ENCODE peak calls at places on chromosomes 6 and 20, in six cellular contexts. One of them, this sample, is unnamed.

GRCh38 chr6:134821914-134822862 is 127.7 kb downstream of the ALDH8A1 start:
- DNase-seq in H9: no peak
- DNase-seq in H1: no peak
- DNase-seq in mesenchymal stem cell: peak; percentile 40
- DNase-seq in IMR-90: peak; percentile 54
- DNase-seq in trophoblast cell: no peak
- DNase-seq in this sample: no peak

GRCh38 chr20:38073307-38074010 is 39.9 kb downstream of the RPRD1B start:
- DNase-seq in H9: peak; percentile 36
- DNase-seq in H1: no peak
- DNase-seq in mesenchymal stem cell: peak; percentile 70
- DNase-seq in IMR-90: peak; percentile 98
- DNase-seq in trophoblast cell: peak; percentile 86
- DNase-seq in this sample: peak; percentile 63

GRCh38 chr6:169972736-169973135 is 221.3 kb downstream of the ERMARD start:
- DNase-seq in H9: peak; percentile 19
- DNase-seq in H1: no peak
- DNase-seq in mesenchymal stem cell: no peak
- DNase-seq in IMR-90: no peak
- DNase-seq in trophoblast cell: no peak
- DNase-seq in this sample: no peak

GRCh38 chr20:23157741-23158140 is 71.6 kb upstream of the CD93 start:
- DNase-seq in H9: peak; percentile 14
- DNase-seq in H1: no peak
- DNase-seq in mesenchymal stem cell: peak; percentile 62
- DNase-seq in IMR-90: no peak
- DNase-seq in trophoblast cell: peak; percentile 74
- DNase-seq in this sample: no peak

GRCh38 chr20:56624786-56625681 is 4.1 kb upstream of the TFAP2C start:
- DNase-seq in H9: peak; percentile 74
- DNase-seq in H1: no peak
- DNase-seq in mesenchymal stem cell: peak; percentile 1
- DNase-seq in IMR-90: no peak
- DNase-seq in trophoblast cell: no peak
- DNase-seq in this sample: no peak

GRCh38 chr6:26195924-26196845 is 109.0 kb downstream of the HFE start:
- DNase-seq in H9: no peak
- DNase-seq in H1: no peak
- DNase-seq in mesenchymal stem cell: peak; percentile 48
- DNase-seq in IMR-90: peak; percentile 23
- DNase-seq in trophoblast cell: no peak
- DNase-seq in this sample: no peak

GRCh38 chr6:149060985-149061760 is 256.3 kb upstream of the TAB2 start:
- DNase-seq in H9: no peak
- DNase-seq in H1: no peak
- DNase-seq in mesenchymal stem cell: peak; percentile 87
- DNase-seq in IMR-90: peak; percentile 70
- DNase-seq in trophoblast cell: no peak
- DNase-seq in this sample: no peak

GRCh38 chr6:52566853-52567279 is 10.0 kb downstream of the TRAM2 start:
- DNase-seq in H9: no peak
- DNase-seq in H1: no peak
- DNase-seq in mesenchymal stem cell: peak; percentile 99
- DNase-seq in IMR-90: peak; percentile 99
- DNase-seq in trophoblast cell: peak; percentile 98
- DNase-seq in this sample: no peak

GRCh38 chr20:57274299-57274698 is 7.9 kb upstream of the BMP7 start:
- DNase-seq in H9: no peak
- DNase-seq in H1: no peak
- DNase-seq in mesenchymal stem cell: no peak
- DNase-seq in IMR-90: no peak
- DNase-seq in trophoblast cell: no peak
- DNase-seq in this sample: no peak

GRCh38 chr6:108744996-108745395 is 103.2 kb upstream of the ARMC2 start:
- DNase-seq in H9: no peak
- DNase-seq in H1: no peak
- DNase-seq in mesenchymal stem cell: no peak
- DNase-seq in IMR-90: no peak
- DNase-seq in trophoblast cell: no peak
- DNase-seq in this sample: no peak

GRCh38 chr20:17662333-17663039 is 19.6 kb downstream of the RRBP1 start:
- DNase-seq in H9: no peak
- DNase-seq in H1: no peak
- DNase-seq in mesenchymal stem cell: peak; percentile 96
- DNase-seq in IMR-90: peak; percentile 48
- DNase-seq in trophoblast cell: peak; percentile 52
- DNase-seq in this sample: no peak

GRCh38 chr20:37259865-37260264 is 1.7 kb downstream of the GHRH start:
- DNase-seq in H9: no peak
- DNase-seq in H1: no peak
- DNase-seq in mesenchymal stem cell: no peak
- DNase-seq in IMR-90: no peak
- DNase-seq in trophoblast cell: no peak
- DNase-seq in this sample: no peak

GRCh38 chr20:43975096-43975768 is 60.6 kb downstream of the TOX2 start:
- DNase-seq in H9: no peak
- DNase-seq in H1: no peak
- DNase-seq in mesenchymal stem cell: peak; percentile 60
- DNase-seq in IMR-90: peak; percentile 93
- DNase-seq in trophoblast cell: no peak
- DNase-seq in this sample: no peak

GRCh38 chr20:31711416-31712111 is 11.1 kb downstream of the BCL2L1 start:
- DNase-seq in H9: no peak
- DNase-seq in H1: no peak
- DNase-seq in mesenchymal stem cell: no peak
- DNase-seq in IMR-90: no peak
- DNase-seq in trophoblast cell: no peak
- DNase-seq in this sample: no peak

GRCh38 chr6:143589162-143589561 is 77.6 kb upstream of the FUCA2 start:
- DNase-seq in H9: no peak
- DNase-seq in H1: no peak
- DNase-seq in mesenchymal stem cell: no peak
- DNase-seq in IMR-90: no peak
- DNase-seq in trophoblast cell: no peak
- DNase-seq in this sample: no peak

GRCh38 chr6:85593438-85594196 is at the start of gene SNX14:
- DNase-seq in H9: peak; percentile 82
- DNase-seq in H1: peak; percentile 50
- DNase-seq in mesenchymal stem cell: peak; percentile 97
- DNase-seq in IMR-90: peak; percentile 94
- DNase-seq in trophoblast cell: peak; percentile 97
- DNase-seq in this sample: peak; percentile 77

GRCh38 chr6:44201638-44202303 is 15.0 kb upstream of the MYMX start:
- DNase-seq in H9: no peak
- DNase-seq in H1: no peak
- DNase-seq in mesenchymal stem cell: no peak
- DNase-seq in IMR-90: no peak
- DNase-seq in trophoblast cell: peak; percentile 42
- DNase-seq in this sample: no peak

GRCh38 chr6:33949877-33950831 is 146.4 kb upstream of the MLN start:
- DNase-seq in H9: no peak
- DNase-seq in H1: no peak
- DNase-seq in mesenchymal stem cell: no peak
- DNase-seq in IMR-90: no peak
- DNase-seq in trophoblast cell: peak; percentile 67
- DNase-seq in this sample: no peak

GRCh38 chr20:7291946-7292345 is 524.5 kb downstream of the BMP2 start:
- DNase-seq in H9: no peak
- DNase-seq in H1: no peak
- DNase-seq in mesenchymal stem cell: no peak
- DNase-seq in IMR-90: no peak
- DNase-seq in trophoblast cell: no peak
- DNase-seq in this sample: no peak

GRCh38 chr6:2109796-2110195 is 135.6 kb downstream of the GMDS start:
- DNase-seq in H9: no peak
- DNase-seq in H1: no peak
- DNase-seq in mesenchymal stem cell: no peak
- DNase-seq in IMR-90: no peak
- DNase-seq in trophoblast cell: no peak
- DNase-seq in this sample: no peak

GRCh38 chr6:11769816-11770545 is 8.6 kb downstream of the ADTRP start:
- DNase-seq in H9: peak; percentile 67
- DNase-seq in H1: no peak
- DNase-seq in mesenchymal stem cell: no peak
- DNase-seq in IMR-90: no peak
- DNase-seq in trophoblast cell: peak; percentile 73
- DNase-seq in this sample: no peak

GRCh38 chr6:44004625-44005506 is 122.4 kb downstream of the MRPL14 start:
- DNase-seq in H9: no peak
- DNase-seq in H1: no peak
- DNase-seq in mesenchymal stem cell: peak; percentile 48
- DNase-seq in IMR-90: peak; percentile 33
- DNase-seq in trophoblast cell: no peak
- DNase-seq in this sample: no peak

GRCh38 chr20:63124092-63124781 is 91.7 kb downstream of the YTHDF1 start:
- DNase-seq in H9: peak; percentile 21
- DNase-seq in H1: no peak
- DNase-seq in mesenchymal stem cell: no peak
- DNase-seq in IMR-90: peak; percentile 62
- DNase-seq in trophoblast cell: no peak
- DNase-seq in this sample: no peak

GRCh38 chr6:3210024-3210610 is 17.3 kb downstream of the TUBB2B start:
- DNase-seq in H9: no peak
- DNase-seq in H1: no peak
- DNase-seq in mesenchymal stem cell: no peak
- DNase-seq in IMR-90: peak; percentile 33
- DNase-seq in trophoblast cell: no peak
- DNase-seq in this sample: no peak
- H3K4me1 ChIP-seq in H9: peaks cover 5% of the 10 kb centered on the region
- H3K4me1 ChIP-seq in H1: peaks cover 4% of the 10 kb centered on the region
- H3K4me1 ChIP-seq in mesenchymal stem cell: peaks cover 6% of the 10 kb centered on the region
- H3K4me1 ChIP-seq in IMR-90: peaks cover 20% of the 10 kb centered on the region
- H3K4me1 ChIP-seq in trophoblast cell: peaks cover 17% of the 10 kb centered on the region
- H3K4me1 ChIP-seq in this sample: peaks cover 14% of the 10 kb centered on the region

GRCh38 chr20:20549699-20550098 is 162.7 kb downstream of the RALGAPA2 start:
- DNase-seq in H9: no peak
- DNase-seq in H1: no peak
- DNase-seq in mesenchymal stem cell: peak; percentile 77
- DNase-seq in IMR-90: peak; percentile 73
- DNase-seq in trophoblast cell: peak; percentile 94
- DNase-seq in this sample: no peak

GRCh38 chr20:20552076-20552475 is 160.4 kb downstream of the RALGAPA2 start:
- DNase-seq in H9: no peak
- DNase-seq in H1: no peak
- DNase-seq in mesenchymal stem cell: no peak
- DNase-seq in IMR-90: no peak
- DNase-seq in trophoblast cell: no peak
- DNase-seq in this sample: no peak

GRCh38 chr20:20549267-20549612 is 163.2 kb downstream of the RALGAPA2 start:
- DNase-seq in H9: no peak
- DNase-seq in H1: no peak
- DNase-seq in mesenchymal stem cell: no peak
- DNase-seq in IMR-90: no peak
- DNase-seq in trophoblast cell: peak; percentile 59
- DNase-seq in this sample: no peak

GRCh38 chr20:20553534-20553933 is 158.9 kb downstream of the RALGAPA2 start:
- DNase-seq in H9: no peak
- DNase-seq in H1: no peak
- DNase-seq in mesenchymal stem cell: no peak
- DNase-seq in IMR-90: no peak
- DNase-seq in trophoblast cell: no peak
- DNase-seq in this sample: no peak

DNA sequence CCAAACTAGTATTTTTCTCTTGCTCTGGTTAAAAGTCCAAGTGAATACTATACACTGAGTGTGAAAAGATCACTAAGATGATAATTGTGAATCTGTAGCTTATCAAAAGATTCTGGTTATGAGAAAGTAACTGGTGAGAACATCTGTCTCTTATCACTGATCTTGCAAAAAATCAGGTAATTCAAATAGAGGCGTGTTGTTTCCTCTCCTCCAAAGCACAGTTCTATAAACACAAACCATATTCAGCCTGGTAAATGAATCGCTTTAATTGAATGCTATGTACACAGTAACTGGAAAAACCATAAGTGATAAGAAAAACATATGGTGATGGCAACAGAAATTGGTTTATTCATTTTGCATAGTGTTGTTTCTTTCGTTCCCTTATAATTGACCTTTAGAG is 161.0 kb downstream of the RALGAPA2 start:
- DNase-seq in H9: no peak
- DNase-seq in H1: no peak
- DNase-seq in mesenchymal stem cell: no peak
- DNase-seq in IMR-90: no peak
- DNase-seq in trophoblast cell: no peak
- DNase-seq in this sample: no peak
- H4K91ac ChIP-seq in H9: no peak overlapping the region
- H4K91ac ChIP-seq in H1: no peak overlapping the region
- H4K91ac ChIP-seq in mesenchymal stem cell: no peak overlapping the region
- H4K91ac ChIP-seq in IMR-90: no peak overlapping the region
- H4K91ac ChIP-seq in trophoblast cell: no peak overlapping the region
- H4K91ac ChIP-seq in this sample: no peak overlapping the region

GRCh38 chr20:49548371-49548947 is 19.5 kb downstream of the PTGIS start:
- DNase-seq in H9: no peak
- DNase-seq in H1: no peak
- DNase-seq in mesenchymal stem cell: no peak
- DNase-seq in IMR-90: no peak
- DNase-seq in trophoblast cell: no peak
- DNase-seq in this sample: no peak
- H3K4me1 ChIP-seq in H9: no peaks in the 10 kb centered on the region
- H3K4me1 ChIP-seq in H1: no peaks in the 10 kb centered on the region
- H3K4me1 ChIP-seq in mesenchymal stem cell: no peaks in the 10 kb centered on the region
- H3K4me1 ChIP-seq in IMR-90: no peaks in the 10 kb centered on the region
- H3K4me1 ChIP-seq in trophoblast cell: peaks cover 13% of the 10 kb centered on the region
- H3K4me1 ChIP-seq in this sample: no peaks in the 10 kb centered on the region

DNA sequence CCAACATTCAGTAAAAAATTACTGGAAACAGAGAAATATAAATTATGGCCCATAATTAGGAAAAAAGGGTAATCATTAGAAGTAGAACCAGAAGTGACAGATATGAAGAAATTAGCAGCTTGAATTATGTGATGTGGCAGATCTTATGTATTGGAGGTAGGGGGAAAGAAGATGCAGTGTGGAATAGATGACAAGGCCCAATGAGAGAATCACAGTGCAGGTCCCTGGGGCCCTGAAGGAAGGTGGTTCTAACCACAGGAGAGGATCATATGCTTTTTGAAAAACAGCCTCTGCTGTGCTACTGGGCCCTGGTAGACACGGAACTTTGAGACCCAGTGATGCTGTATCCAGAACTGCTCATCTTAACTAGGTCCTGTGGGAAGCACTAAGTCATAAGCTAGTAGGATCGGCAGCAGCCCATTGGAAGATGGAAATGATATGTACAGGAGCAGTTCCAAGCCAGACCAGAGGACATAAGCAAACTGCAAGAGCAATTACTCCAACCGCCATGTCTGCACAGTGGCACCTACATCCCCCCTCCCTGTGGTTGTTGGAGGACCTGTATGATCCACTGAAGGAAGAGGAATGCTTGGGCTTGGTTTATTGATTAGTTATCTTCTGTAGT is 14.2 kb downstream of the HEBP2 start:
- DNase-seq in H9: no peak
- DNase-seq in H1: no peak
- DNase-seq in mesenchymal stem cell: no peak
- DNase-seq in IMR-90: no peak
- DNase-seq in trophoblast cell: no peak
- DNase-seq in this sample: no peak
- H4K91ac ChIP-seq in H9: no peak overlapping the region
- H4K91ac ChIP-seq in H1: no peak overlapping the region
- H4K91ac ChIP-seq in mesenchymal stem cell: no peak overlapping the region
- H4K91ac ChIP-seq in IMR-90: no peak overlapping the region
- H4K91ac ChIP-seq in trophoblast cell: no peak overlapping the region
- H4K91ac ChIP-seq in this sample: no peak overlapping the region

GRCh38 chr6:157868835-157869234 is 45.8 kb downstream of the SNX9 start:
- DNase-seq in H9: no peak
- DNase-seq in H1: no peak
- DNase-seq in mesenchymal stem cell: no peak
- DNase-seq in IMR-90: no peak
- DNase-seq in trophoblast cell: no peak
- DNase-seq in this sample: no peak
- H3K4me1 ChIP-seq in H9: no peaks in the 10 kb centered on the region
- H3K4me1 ChIP-seq in H1: peaks cover 3% of the 10 kb centered on the region
- H3K4me1 ChIP-seq in mesenchymal stem cell: peaks cover 16% of the 10 kb centered on the region
- H3K4me1 ChIP-seq in IMR-90: peaks cover 12% of the 10 kb centered on the region
- H3K4me1 ChIP-seq in trophoblast cell: peaks cover 3% of the 10 kb centered on the region
- H3K4me1 ChIP-seq in this sample: no peaks in the 10 kb centered on the region

This sample was measured in neuronal stem cell.